ENCODE peak calls at places on chromosomes 5 and 9, in seven cellular contexts. B, E, C, M, X, I and Q are unnamed samples.

GRCh38 chr5:173764321-173765029 is 123.7 kb upstream of the CPEB4 start:
- DNase-seq in B (no peak), C (peak; percentile 31), X (peak; percentile 80), E (no peak), M (peak; percentile 94), I (no peak), Q (peak; percentile 55)

GRCh38 chr9:122213589-122214413 is 15.0 kb downstream of the LHX6 start:
- DNase-seq in C (peak; percentile 88), M (peak; percentile 77), I (peak; percentile 94), X (peak; percentile 90), E (peak; percentile 92), B (peak; percentile 63), Q (peak; percentile 92)

GRCh38 chr5:154273963-154274827 is 83.7 kb downstream of the GALNT10 start:
- DNase-seq in B (no peak), E (no peak), C (no peak), X (no peak), M (no peak), I (no peak), Q (no peak)

GRCh38 chr5:78806544-78806943 is 158.0 kb upstream of the LHFPL2 start:
- DNase-seq in M (no peak), I (no peak), C (no peak), X (no peak), E (no peak), B (no peak), Q (no peak)

GRCh38 chr5:176416123-176416924 is at the start of gene CLTB:
- DNase-seq in C (peak; percentile 82), M (peak; percentile 96), E (peak; percentile 91), B (peak; percentile 92), X (peak; percentile 100), I (peak; percentile 96), Q (peak; percentile 84)

GRCh38 chr9:61669352-61669751 is 479.5 kb downstream of the SPATA31A7 start:
- DNase-seq in C (no peak), I (no peak), E (no peak), B (no peak), X (no peak), M (no peak), Q (no peak)

GRCh38 chr5:135497971-135498661 is 37.6 kb downstream of the NEUROG1 start:
- DNase-seq in I (no peak), X (no peak), C (peak; percentile 96), E (peak; percentile 37), M (no peak), B (no peak), Q (no peak)

GRCh38 chr9:18447131-18447530 is 26.8 kb upstream of the ADAMTSL1 start:
- DNase-seq in B (no peak), C (no peak), X (no peak), E (no peak), M (no peak), I (no peak), Q (no peak)

GRCh38 chr5:172802585-172803176 is 31.4 kb upstream of the ERGIC1 start:
- DNase-seq in X (no peak), B (no peak), M (no peak), I (no peak), C (no peak), E (no peak), Q (no peak)